ENCODE peak calls at places on chromosome 4, in five cellular contexts. Z, I, N, U and E are unnamed samples. For H3K4me1, the result is how much of the 10 kb centered on the place peaks cover.

GRCh38 chr4:113468165-113469022 is 293.1 kb downstream of the CAMK2D start:
- DNase-seq in I (peak), Z (no peak), U (peak), N (no peak), E (peak)

GRCh38 chr4:120718979-120719566 is 203.5 kb downstream of the PRDM5 start:
- DNase-seq in I (peak), U (no peak), N (peak), Z (no peak), E (peak)

GRCh38 chr4:88429401-88429800 is 27.5 kb upstream of the HERC5 start:
- DNase-seq in U (no peak), N (no peak), Z (no peak), I (no peak), E (no peak)

GRCh38 chr4:36224969-36225903 is 19.1 kb downstream of the ARAP2 start:
- DNase-seq in I (no peak), Z (no peak), U (no peak), N (no peak), E (no peak)

GRCh38 chr4:88320780-88321373 is 36.5 kb upstream of the PPM1K start:
- DNase-seq in N (peak), I (no peak), U (no peak), Z (peak), E (no peak)

GRCh38 chr4:20192754-20193521 is 58.8 kb upstream of the SLIT2 start:
- DNase-seq in Z (no peak), I (no peak), U (no peak), N (no peak), E (no peak)

GRCh38 chr4:122203407-122203806 is 51.3 kb downstream of the BLTP1 start:
- DNase-seq in N (no peak), I (peak), Z (no peak), U (no peak), E (no peak)

GRCh38 chr4:1122501-1122900 is 9.1 kb upstream of the RNF212 start:
- DNase-seq in N (no peak), U (no peak), Z (no peak), I (no peak), E (no peak)

GRCh38 chr4:37243722-37244582 is 591 bp upstream of the NWD2 start:
- DNase-seq in U (no peak), Z (no peak), N (no peak), I (peak), E (peak)

GRCh38 chr4:182628000-182628399 is 289.2 kb downstream of the DCTD start:
- DNase-seq in U (no peak), N (no peak), Z (no peak), I (no peak), E (no peak)

GRCh38 chr4:37157403-37158167 is 87.0 kb upstream of the NWD2 start:
- DNase-seq in I (no peak), Z (no peak), N (no peak), U (no peak), E (no peak)

GRCh38 chr4:23058113-23058512 is 365.4 kb downstream of the GBA3 start:
- DNase-seq in I (no peak), U (no peak), Z (no peak), N (no peak), E (no peak)

GRCh38 chr4:69322055-69322454 is 41.8 kb downstream of the UGT2B28 start:
- DNase-seq in N (no peak), Z (no peak), U (no peak), I (no peak), E (peak)

GRCh38 chr4:123941306-123941705 is 544.7 kb downstream of the SPRY1 start:
- DNase-seq in U (no peak), N (no peak), Z (no peak), I (no peak), E (no peak)

GRCh38 chr4:137949746-137950145 is 292.4 kb downstream of the SLC7A11 start:
- DNase-seq in N (no peak), U (no peak), I (no peak), Z (no peak), E (peak)

GRCh38 chr4:18923496-18924161 is 902.1 kb upstream of the LCORL start:
- DNase-seq in U (no peak), N (no peak), I (no peak), Z (no peak), E (no peak)

GRCh38 chr4:700587-701264 is 4.9 kb upstream of the PCGF3 start:
- DNase-seq in I (no peak), Z (peak), N (no peak), U (no peak), E (no peak)

GRCh38 chr4:336099-336892 is 1.3 kb upstream of the ZNF141 start:
- DNase-seq in Z (peak), N (no peak), U (no peak), I (peak), E (peak)

GRCh38 chr4:184324939-184325477 is 107.3 kb upstream of the ENPP6 start:
- DNase-seq in N (no peak), I (no peak), U (no peak), Z (no peak), E (no peak)

GRCh38 chr4:89336818-89337395 is 29.3 kb upstream of the GPRIN3 start:
- DNase-seq in Z (no peak), N (no peak), I (no peak), U (no peak), E (no peak)

GRCh38 chr4:66946761-66947160 is 598.5 kb downstream of the CENPC start:
- DNase-seq in N (no peak), I (no peak), Z (no peak), U (no peak), E (no peak)

GRCh38 chr4:121764702-121765367 is at the start of gene SMIM43:
- DNase-seq in I (peak), N (no peak), U (no peak), Z (no peak), E (peak)

GRCh38 chr4:67049446-67049845 is 495.9 kb downstream of the CENPC start:
- DNase-seq in Z (no peak), N (no peak), I (no peak), U (no peak), E (no peak)

GRCh38 chr4:140239311-140239710 is 85.3 kb upstream of the MAML3 start:
- DNase-seq in U (no peak), Z (no peak), N (no peak), I (no peak), E (no peak)

GRCh38 chr4:25710637-25711036 is 55.0 kb downstream of the SLC34A2 start:
- DNase-seq in Z (no peak), N (no peak), U (no peak), I (no peak), E (no peak)

GRCh38 chr4:140240237-140240636 is 86.3 kb upstream of the MAML3 start:
- DNase-seq in U (no peak), N (no peak), Z (no peak), I (no peak), E (no peak)

GRCh38 chr4:129344058-129344457 is 248.1 kb downstream of the C4orf33 start:
- DNase-seq in U (peak), Z (no peak), N (no peak), I (peak), E (peak)

GRCh38 chr4:85860066-85860465 is 385.1 kb downstream of the ARHGAP24 start:
- DNase-seq in U (no peak), Z (no peak), N (no peak), I (no peak), E (peak)

GRCh38 chr4:109801099-109801789 is 555 bp downstream of the CFI start:
- DNase-seq in N (no peak), U (no peak), Z (no peak), I (no peak), E (no peak)

GRCh38 chr4:166078956-166079355 is 205.9 kb downstream of the TLL1 start:
- DNase-seq in N (no peak), U (no peak), I (no peak), Z (no peak), E (peak)

GRCh38 chr4:141240671-141241070 is 20.0 kb downstream of the ZNF330 start:
- DNase-seq in I (no peak), N (no peak), U (no peak), Z (no peak), E (no peak)

GRCh38 chr4:152540293-152540674 is 4.4 kb upstream of the FBXW7 start:
- DNase-seq in I (no peak), Z (no peak), U (no peak), N (no peak), E (no peak)

GRCh38 chr4:86594559-86595425 is 677 bp downstream of the PTPN13 start:
- DNase-seq in Z (peak), U (peak), I (peak), N (no peak), E (peak)

GRCh38 chr4:63619771-63620170 is 789.5 kb downstream of the TECRL start:
- DNase-seq in U (no peak), Z (no peak), I (no peak), N (no peak), E (no peak)

GRCh38 chr4:113026556-113026955 is 22.9 kb upstream of the ANK2 start:
- DNase-seq in I (no peak), Z (no peak), U (no peak), N (no peak), E (peak)

GRCh38 chr4:164136181-164136616 is 617.7 kb upstream of the SMIM31 start:
- DNase-seq in U (no peak), N (no peak), Z (no peak), I (no peak), E (no peak)

GRCh38 chr4:128831526-128832252 is 22.2 kb downstream of the JADE1 start:
- DNase-seq in I (peak), N (no peak), U (no peak), Z (no peak), E (peak)

GRCh38 chr4:156252300-156253016 is 298.8 kb upstream of the CTSO start:
- DNase-seq in N (no peak), Z (no peak), I (no peak), U (no peak), E (no peak)

GRCh38 chr4:87073570-87074470 is 139.0 kb downstream of the AFF1 start:
- DNase-seq in I (peak), N (peak), Z (peak), U (no peak), E (peak)

GRCh38 chr4:43071069-43071468 is 178.6 kb downstream of the GRXCR1 start:
- DNase-seq in I (no peak), N (no peak), U (no peak), Z (no peak), E (no peak)

GRCh38 chr4:159227984-159228383 is 125.1 kb downstream of the RAPGEF2 start:
- DNase-seq in N (no peak), U (no peak), I (peak), Z (peak), E (peak)

GRCh38 chr4:159227378-159227777 is 124.5 kb downstream of the RAPGEF2 start:
- DNase-seq in N (no peak), Z (no peak), I (no peak), U (no peak), E (no peak)

GRCh38 chr4:159232465-159233106 is 129.7 kb downstream of the RAPGEF2 start:
- DNase-seq in I (no peak), Z (no peak), U (no peak), N (no peak), E (no peak)

GRCh38 chr4:159224412-159224811 is 121.5 kb downstream of the RAPGEF2 start:
- DNase-seq in Z (no peak), U (no peak), N (no peak), I (no peak), E (no peak)

GRCh38 chr4:159229164-159229563 is 126.3 kb downstream of the RAPGEF2 start:
- DNase-seq in N (no peak), Z (no peak), U (no peak), I (no peak), E (peak)
- H3K4me1 ChIP-seq in N (under half), Z (under half), U (under half), I (under half), E (under half)

GRCh38 chr4:2814627-2815026 is 21.7 kb downstream of the SH3BP2 start:
- DNase-seq in U (no peak), Z (no peak), N (peak), I (no peak), E (no peak)
- H3K4me1 ChIP-seq in U (under half), Z (half or more), N (half or more), I (under half), E (under half)

GRCh38 chr4:39718366-39719323 is 20.7 kb downstream of the UBE2K start:
- DNase-seq in Z (no peak), U (no peak), I (no peak), N (no peak), E (no peak)
- H3K4me1 ChIP-seq in Z (half or more), U (under half), I (under half), N (under half), E (under half)

GRCh38 chr4:40576651-40577480 is 52.8 kb downstream of the RBM47 start:
- DNase-seq in I (no peak), N (no peak), U (peak), Z (peak), E (peak)

GRCh38 chr4:40579983-40580382 is 49.7 kb downstream of the RBM47 start:
- DNase-seq in Z (no peak), I (no peak), U (no peak), N (no peak), E (no peak)

GRCh38 chr4:40575846-40576245 is 53.8 kb downstream of the RBM47 start:
- DNase-seq in Z (no peak), U (no peak), I (no peak), N (no peak), E (no peak)

GRCh38 chr4:40581254-40582140 is 48.2 kb downstream of the RBM47 start:
- DNase-seq in N (no peak), U (no peak), I (no peak), Z (no peak), E (no peak)

DNA sequence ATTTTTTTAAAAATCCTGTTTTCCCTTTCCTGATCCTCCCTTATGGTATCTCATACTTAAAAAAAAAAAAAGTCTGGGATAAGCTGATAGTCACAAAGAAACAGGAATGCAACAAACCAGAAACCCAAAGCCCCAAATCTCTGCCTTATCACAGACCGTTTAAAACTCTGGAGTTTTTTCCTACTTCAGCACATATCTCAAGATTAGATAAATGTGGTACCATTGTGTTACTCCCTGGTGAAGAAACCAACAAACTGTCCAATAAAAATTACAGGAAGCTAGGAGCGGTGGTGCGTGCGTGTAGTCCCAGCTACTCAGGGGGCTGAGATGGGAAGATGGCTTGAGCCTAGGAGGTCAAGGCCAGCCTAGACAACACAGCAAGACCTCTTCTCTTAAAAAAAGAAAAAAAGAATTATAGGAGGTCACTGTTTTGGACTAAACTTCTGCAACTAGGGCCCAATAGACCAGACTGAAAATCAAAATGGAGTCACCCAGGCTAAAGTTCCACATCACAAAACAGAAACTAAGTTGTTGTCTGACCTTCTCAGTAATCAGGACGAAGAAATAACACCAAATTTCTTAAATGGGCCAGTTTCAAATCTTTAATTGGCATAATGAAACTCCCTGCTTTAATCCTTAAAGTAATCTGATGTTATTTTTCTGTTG is 51.9 kb downstream of the RBM47 start:
- DNase-seq in U (no peak), N (no peak), I (no peak), Z (no peak), E (peak)
- H3K4me1 ChIP-seq in U (half or more), N (under half), I (under half), Z (half or more), E (under half)

GRCh38 chr4:71564775-71565174 is 219.1 kb downstream of the GC start:
- DNase-seq in Z (no peak), N (no peak), I (no peak), U (no peak), E (peak)
- H3K4me1 ChIP-seq in Z (under half), N (under half), I (under half), U (under half), E (under half)

DNA sequence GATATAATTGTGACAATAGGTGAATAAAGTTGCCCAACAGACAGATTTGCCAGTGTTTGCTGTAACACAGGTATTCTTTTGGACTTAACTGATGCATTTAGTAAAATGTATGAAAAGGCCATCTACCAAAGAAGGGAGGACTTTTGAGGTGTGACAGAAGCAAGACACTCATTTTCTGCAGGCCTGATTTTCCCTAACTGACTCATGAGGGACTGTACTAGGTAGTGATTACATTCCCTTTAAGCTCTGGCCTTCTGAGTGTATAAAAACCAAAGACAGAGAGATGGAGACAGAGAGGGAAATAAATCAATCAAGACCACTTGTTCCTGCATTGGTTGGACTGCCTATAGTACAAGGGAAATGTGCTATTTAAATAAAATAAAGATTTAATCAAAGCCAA is 150.8 kb upstream of the GALNT7 start:
- DNase-seq in Z (no peak), N (no peak), U (no peak), I (no peak), E (no peak)
- H3K4me1 ChIP-seq in Z (under half), N (under half), U (under half), I (under half), E (under half)

GRCh38 chr4:78923459-78924312 is 15.6 kb downstream of the PAQR3 start:
- DNase-seq in N (no peak), I (no peak), U (no peak), Z (no peak), E (no peak)

GRCh38 chr4:78928835-78929234 is 10.4 kb downstream of the PAQR3 start:
- DNase-seq in Z (peak), N (no peak), U (no peak), I (no peak), E (no peak)

GRCh38 chr4:78922207-78922606 is 17.0 kb downstream of the PAQR3 start:
- DNase-seq in U (no peak), Z (no peak), N (no peak), I (no peak), E (no peak)

GRCh38 chr4:78926825-78927224 is 12.4 kb downstream of the PAQR3 start:
- DNase-seq in Z (no peak), N (no peak), I (no peak), U (no peak), E (no peak)
- H3K4me1 ChIP-seq in Z (under half), N (under half), I (under half), U (under half), E (under half)

GRCh38 chr4:54089875-54090274 is 10.1 kb upstream of the GSX2 start:
- DNase-seq in I (no peak), U (no peak), N (no peak), Z (no peak), E (no peak)
- H3K4me1 ChIP-seq in I (under half), U (under half), N (under half), Z (under half), E (under half)

GRCh38 chr4:186698028-186698427 is 25.6 kb downstream of the FAT1 start:
- DNase-seq in N (no peak), U (no peak), I (no peak), Z (no peak), E (no peak)

GRCh38 chr4:186693159-186693815 is 30.4 kb downstream of the FAT1 start:
- DNase-seq in Z (no peak), I (no peak), N (no peak), U (peak), E (no peak)

GRCh38 chr4:186691396-186691795 is 32.3 kb downstream of the FAT1 start:
- DNase-seq in Z (no peak), I (no peak), U (no peak), N (no peak), E (no peak)

GRCh38 chr4:186695392-186695791 is 28.3 kb downstream of the FAT1 start:
- DNase-seq in N (no peak), U (no peak), Z (no peak), I (no peak), E (no peak)

DNA sequence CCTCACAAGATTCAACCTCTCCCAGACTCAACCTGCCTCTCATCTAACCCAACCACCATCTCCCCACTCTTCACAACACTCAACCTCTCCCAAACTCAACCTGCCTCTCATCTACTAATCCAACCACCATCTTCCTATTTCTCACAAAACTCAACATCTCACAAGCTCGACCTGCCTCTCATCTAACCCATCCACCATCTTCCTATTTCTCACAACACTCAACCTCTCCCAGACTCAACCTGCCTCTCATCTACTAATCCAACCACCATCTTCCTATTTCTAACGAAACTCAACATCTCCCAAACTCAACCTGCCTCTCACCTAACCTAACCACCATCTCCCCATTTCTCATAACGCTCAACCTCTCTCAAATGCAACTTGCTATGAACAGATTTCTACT is 29.8 kb downstream of the FAT1 start:
- DNase-seq in Z (no peak), N (no peak), I (no peak), U (no peak), E (no peak)
- H3K4me1 ChIP-seq in Z (under half), N (under half), I (under half), U (half or more), E (under half)

GRCh38 chr4:2591189-2591588 is 54.7 kb downstream of the FAM193A start:
- DNase-seq in N (no peak), Z (no peak), I (peak), U (no peak), E (peak)

GRCh38 chr4:2586502-2586901 is 50.1 kb downstream of the FAM193A start:
- DNase-seq in Z (no peak), U (no peak), N (no peak), I (no peak), E (no peak)

GRCh38 chr4:2587215-2587823 is 50.9 kb downstream of the FAM193A start:
- DNase-seq in I (no peak), U (no peak), Z (no peak), N (no peak), E (no peak)

GRCh38 chr4:2592572-2592971 is 56.1 kb downstream of the FAM193A start:
- DNase-seq in I (no peak), Z (no peak), U (no peak), N (no peak), E (no peak)

GRCh38 chr4:2588259-2588658 is 51.8 kb downstream of the FAM193A start:
- DNase-seq in N (no peak), Z (no peak), I (no peak), U (no peak), E (no peak)
- H3K4me1 ChIP-seq in N (under half), Z (half or more), I (under half), U (under half), E (under half)